ENCODE peak calls at places on chromosomes 3 and 15, in seven cellular contexts. One of them, this sample, is unnamed.

GRCh38 chr3:136838641-136839555 is 20.0 kb downstream of the SLC35G2 start:
- ATAC-seq in right lobe of liver: no peak
- ATAC-seq in upper lobe of left lung: no peak
- ATAC-seq in gastrocnemius medialis: peak
- ATAC-seq in K562: peak
- ATAC-seq in body of pancreas: no peak
- ATAC-seq in HepG2: no peak
- ATAC-seq in this sample: no peak

GRCh38 chr3:33810545-33810944 is 12.1 kb downstream of the PDCD6IP start:
- ATAC-seq in upper lobe of left lung: no peak
- ATAC-seq in K562: peak
- ATAC-seq in body of pancreas: peak
- ATAC-seq in gastrocnemius medialis: no peak
- ATAC-seq in right lobe of liver: peak
- ATAC-seq in HepG2: peak
- ATAC-seq in this sample: no peak

GRCh38 chr3:190528721-190529120 is 14.8 kb downstream of the IL1RAP start:
- ATAC-seq in right lobe of liver: no peak
- ATAC-seq in K562: no peak
- ATAC-seq in HepG2: no peak
- ATAC-seq in body of pancreas: no peak
- ATAC-seq in upper lobe of left lung: no peak
- ATAC-seq in gastrocnemius medialis: no peak
- ATAC-seq in this sample: no peak

GRCh38 chr3:12629560-12629959 is 34.4 kb downstream of the RAF1 start:
- ATAC-seq in HepG2: no peak
- ATAC-seq in K562: peak
- ATAC-seq in right lobe of liver: peak
- ATAC-seq in gastrocnemius medialis: peak
- ATAC-seq in body of pancreas: peak
- ATAC-seq in upper lobe of left lung: no peak
- ATAC-seq in this sample: no peak

GRCh38 chr15:99721104-99721778 is 12.0 kb downstream of the LYSMD4 start:
- ATAC-seq in body of pancreas: peak
- ATAC-seq in upper lobe of left lung: no peak
- ATAC-seq in HepG2: peak
- ATAC-seq in right lobe of liver: peak
- ATAC-seq in gastrocnemius medialis: peak
- ATAC-seq in K562: no peak
- ATAC-seq in this sample: no peak

GRCh38 chr3:121637922-121638321 is 22.8 kb downstream of the HCLS1 start:
- ATAC-seq in right lobe of liver: no peak
- ATAC-seq in HepG2: no peak
- ATAC-seq in gastrocnemius medialis: no peak
- ATAC-seq in body of pancreas: no peak
- ATAC-seq in K562: no peak
- ATAC-seq in upper lobe of left lung: no peak
- ATAC-seq in this sample: no peak

GRCh38 chr15:74196175-74196574 is 6.4 kb downstream of the STRA6 start:
- ATAC-seq in upper lobe of left lung: peak
- ATAC-seq in right lobe of liver: no peak
- ATAC-seq in body of pancreas: peak
- ATAC-seq in gastrocnemius medialis: no peak
- ATAC-seq in HepG2: no peak
- ATAC-seq in K562: no peak
- ATAC-seq in this sample: no peak

GRCh38 chr15:74804935-74805334 is 7.7 kb upstream of the LMAN1L start:
- ATAC-seq in right lobe of liver: no peak
- ATAC-seq in body of pancreas: no peak
- ATAC-seq in upper lobe of left lung: no peak
- ATAC-seq in HepG2: no peak
- ATAC-seq in K562: no peak
- ATAC-seq in gastrocnemius medialis: no peak
- ATAC-seq in this sample: no peak

GRCh38 chr3:163071684-163072083 is 1575.1 kb downstream of the OTOL1 start:
- ATAC-seq in right lobe of liver: no peak
- ATAC-seq in gastrocnemius medialis: no peak
- ATAC-seq in HepG2: no peak
- ATAC-seq in upper lobe of left lung: no peak
- ATAC-seq in body of pancreas: no peak
- ATAC-seq in K562: no peak
- ATAC-seq in this sample: no peak

GRCh38 chr15:75947117-75947516 is 43.4 kb downstream of the FBXO22 start:
- ATAC-seq in body of pancreas: no peak
- ATAC-seq in gastrocnemius medialis: no peak
- ATAC-seq in K562: no peak
- ATAC-seq in upper lobe of left lung: no peak
- ATAC-seq in HepG2: no peak
- ATAC-seq in right lobe of liver: no peak
- ATAC-seq in this sample: no peak

GRCh38 chr15:67175643-67176071 is 78.8 kb downstream of the AAGAB start:
- ATAC-seq in gastrocnemius medialis: peak
- ATAC-seq in HepG2: no peak
- ATAC-seq in right lobe of liver: peak
- ATAC-seq in K562: no peak
- ATAC-seq in upper lobe of left lung: peak
- ATAC-seq in body of pancreas: no peak
- ATAC-seq in this sample: peak

GRCh38 chr3:119902061-119902460 is 120.2 kb downstream of the NR1I2 start:
- ATAC-seq in HepG2: no peak
- ATAC-seq in gastrocnemius medialis: no peak
- ATAC-seq in upper lobe of left lung: no peak
- ATAC-seq in body of pancreas: no peak
- ATAC-seq in right lobe of liver: no peak
- ATAC-seq in K562: no peak
- ATAC-seq in this sample: no peak

GRCh38 chr3:190044142-190044541 is 76.6 kb downstream of the P3H2 start:
- ATAC-seq in HepG2: no peak
- ATAC-seq in gastrocnemius medialis: no peak
- ATAC-seq in right lobe of liver: no peak
- ATAC-seq in body of pancreas: no peak
- ATAC-seq in K562: no peak
- ATAC-seq in upper lobe of left lung: peak
- ATAC-seq in this sample: peak

DNA sequence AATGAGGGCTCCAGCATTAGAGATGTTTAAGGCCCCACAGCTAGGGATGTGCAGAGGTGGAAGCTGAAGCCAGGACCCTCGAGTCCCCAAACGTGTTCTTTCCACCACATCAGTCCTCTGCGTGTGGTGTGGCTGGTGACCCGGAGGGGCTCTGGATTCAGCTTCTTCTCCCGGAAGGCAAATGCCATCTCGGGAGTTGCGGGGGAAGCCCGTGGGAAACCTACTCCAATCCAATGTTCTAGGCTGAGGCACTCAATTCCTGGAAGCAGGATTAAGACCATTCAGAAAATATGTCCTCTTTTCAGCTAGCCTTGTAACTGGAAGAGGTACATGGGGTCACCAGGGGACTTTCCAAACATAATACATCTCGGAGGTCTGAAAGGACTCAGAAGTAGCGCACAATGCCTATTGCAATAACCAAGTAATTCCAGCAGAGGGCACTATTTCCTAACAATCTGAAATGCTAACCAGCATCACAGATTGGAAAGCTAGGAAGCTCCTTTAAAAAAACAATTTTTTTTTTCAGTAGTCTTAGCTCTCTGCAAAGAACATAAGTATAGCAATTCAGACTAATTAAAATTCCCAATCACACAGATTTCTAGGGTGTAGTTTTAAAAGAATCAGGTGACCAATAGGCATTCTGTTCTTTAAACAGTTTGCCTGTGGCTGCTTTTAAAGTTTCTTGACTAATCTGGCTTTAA is 36.2 kb downstream of the BNC1 start:
- ATAC-seq in upper lobe of left lung: peak
- ATAC-seq in gastrocnemius medialis: peak
- ATAC-seq in HepG2: peak
- ATAC-seq in K562: peak
- ATAC-seq in right lobe of liver: peak
- ATAC-seq in body of pancreas: no peak
- ATAC-seq in this sample: no peak
- TF ChIP-seq CTCF in upper lobe of left lung: peak
- TF ChIP-seq CTCF in gastrocnemius medialis: peak
- TF ChIP-seq CTCF in HepG2: peak
- TF ChIP-seq CTCF in K562: peak
- TF ChIP-seq CTCF in right lobe of liver: peak
- TF ChIP-seq CTCF in body of pancreas: peak
- TF ChIP-seq CTCF in this sample: peak

GRCh38 chr15:87778358-87778757 is 478.2 kb downstream of the NTRK3 start:
- ATAC-seq in HepG2: no peak
- ATAC-seq in K562: no peak
- ATAC-seq in upper lobe of left lung: no peak
- ATAC-seq in gastrocnemius medialis: no peak
- ATAC-seq in body of pancreas: no peak
- ATAC-seq in right lobe of liver: no peak
- ATAC-seq in this sample: no peak

GRCh38 chr15:87779746-87780145 is 476.8 kb downstream of the NTRK3 start:
- ATAC-seq in body of pancreas: no peak
- ATAC-seq in right lobe of liver: no peak
- ATAC-seq in K562: no peak
- ATAC-seq in upper lobe of left lung: no peak
- ATAC-seq in gastrocnemius medialis: no peak
- ATAC-seq in HepG2: no peak
- ATAC-seq in this sample: no peak

GRCh38 chr15:87781959-87782625 is 474.4 kb downstream of the NTRK3 start:
- ATAC-seq in HepG2: no peak
- ATAC-seq in gastrocnemius medialis: no peak
- ATAC-seq in K562: no peak
- ATAC-seq in body of pancreas: no peak
- ATAC-seq in right lobe of liver: no peak
- ATAC-seq in upper lobe of left lung: peak
- ATAC-seq in this sample: no peak

DNA sequence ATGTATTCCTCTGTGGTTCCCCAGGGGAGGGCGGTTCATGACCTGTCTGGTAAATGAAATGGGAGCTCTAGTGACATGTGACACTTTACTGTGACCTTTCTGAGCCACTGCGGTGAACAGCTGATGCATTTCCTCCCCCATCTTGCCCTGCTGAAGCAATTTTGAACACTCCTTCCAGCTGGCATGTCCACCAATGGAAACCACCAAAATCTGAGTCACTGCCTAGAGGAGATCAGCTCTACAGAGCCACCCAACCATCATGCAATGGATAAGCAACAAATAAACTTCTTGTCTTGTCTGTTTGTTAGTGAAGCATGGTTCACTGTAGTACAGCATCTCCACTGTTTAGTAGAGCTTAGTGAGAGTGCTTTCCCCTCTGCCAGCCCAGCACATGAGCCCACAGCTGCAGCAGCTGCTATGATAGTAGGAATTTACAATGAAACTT is 479.5 kb downstream of the NTRK3 start:
- ATAC-seq in gastrocnemius medialis: peak
- ATAC-seq in body of pancreas: peak
- ATAC-seq in HepG2: no peak
- ATAC-seq in upper lobe of left lung: peak
- ATAC-seq in K562: no peak
- ATAC-seq in right lobe of liver: no peak
- ATAC-seq in this sample: no peak
- TF ChIP-seq POLR2A in gastrocnemius medialis: no peak
- TF ChIP-seq POLR2A in body of pancreas: no peak
- TF ChIP-seq POLR2A in HepG2: no peak
- TF ChIP-seq POLR2A in upper lobe of left lung: no peak
- TF ChIP-seq POLR2A in K562: no peak
- TF ChIP-seq POLR2A in right lobe of liver: no peak
- TF ChIP-seq POLR2A in this sample: no peak

GRCh38 chr3:43998374-43998840 is 243.3 kb upstream of the TOPAZ1 start:
- ATAC-seq in upper lobe of left lung: peak
- ATAC-seq in K562: no peak
- ATAC-seq in right lobe of liver: peak
- ATAC-seq in gastrocnemius medialis: peak
- ATAC-seq in HepG2: no peak
- ATAC-seq in body of pancreas: no peak
- ATAC-seq in this sample: no peak

GRCh38 chr3:43997788-43998373 is 243.8 kb upstream of the TOPAZ1 start:
- ATAC-seq in K562: no peak
- ATAC-seq in right lobe of liver: no peak
- ATAC-seq in upper lobe of left lung: no peak
- ATAC-seq in body of pancreas: no peak
- ATAC-seq in gastrocnemius medialis: no peak
- ATAC-seq in HepG2: no peak
- ATAC-seq in this sample: no peak

GRCh38 chr3:43995929-43996378 is 245.7 kb upstream of the TOPAZ1 start:
- ATAC-seq in upper lobe of left lung: no peak
- ATAC-seq in body of pancreas: no peak
- ATAC-seq in K562: no peak
- ATAC-seq in HepG2: no peak
- ATAC-seq in right lobe of liver: peak
- ATAC-seq in gastrocnemius medialis: no peak
- ATAC-seq in this sample: no peak

GRCh38 chr3:43995078-43995928 is 246.4 kb upstream of the TOPAZ1 start:
- ATAC-seq in right lobe of liver: peak
- ATAC-seq in gastrocnemius medialis: no peak
- ATAC-seq in upper lobe of left lung: peak
- ATAC-seq in K562: peak
- ATAC-seq in body of pancreas: peak
- ATAC-seq in HepG2: no peak
- ATAC-seq in this sample: no peak

DNA sequence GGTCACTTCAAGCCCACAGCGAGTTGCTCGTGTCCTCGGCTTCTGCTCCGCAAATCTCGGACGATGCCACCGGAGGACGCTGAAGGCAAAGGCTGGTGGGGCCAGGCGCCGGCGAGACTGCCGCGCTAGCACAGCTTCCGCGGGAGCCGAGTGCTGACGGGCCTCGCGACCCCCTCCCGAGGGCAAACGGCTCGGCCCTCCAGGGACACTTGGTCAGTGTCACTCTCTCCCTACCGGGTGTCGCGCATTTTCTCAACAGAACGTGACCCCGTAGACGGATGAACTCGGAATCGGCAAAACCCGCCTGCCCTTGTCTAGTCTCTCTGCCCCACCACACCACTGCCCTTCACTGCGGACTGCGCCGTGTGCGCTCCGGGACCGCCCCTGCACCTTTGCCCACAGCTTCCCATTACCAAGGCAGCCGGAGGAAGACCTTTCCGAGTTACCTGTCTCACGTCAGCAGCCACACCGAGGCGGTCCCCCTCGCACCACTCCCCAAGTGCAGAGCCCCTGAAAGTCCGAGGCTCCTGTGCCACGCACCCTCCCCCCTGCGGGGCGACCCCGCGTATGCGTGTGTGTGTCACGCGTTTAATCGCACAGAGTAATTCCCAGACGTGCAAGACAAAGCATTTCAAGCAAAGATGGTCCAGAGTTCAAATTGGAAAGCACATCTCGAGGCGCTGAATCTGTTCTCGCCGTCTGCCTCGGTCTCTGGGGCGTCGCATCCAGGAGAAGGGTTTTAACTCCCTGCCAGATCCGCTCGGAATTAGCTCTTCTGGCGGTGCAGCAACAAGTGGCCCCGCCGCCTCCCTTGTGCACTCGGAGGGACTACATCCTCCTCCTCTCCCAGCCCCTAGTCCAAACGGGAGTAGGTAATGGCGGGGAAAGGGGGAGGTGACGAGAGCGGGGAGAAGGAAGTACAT is 245.0 kb upstream of the TOPAZ1 start:
- ATAC-seq in K562: peak
- ATAC-seq in body of pancreas: peak
- ATAC-seq in gastrocnemius medialis: peak
- ATAC-seq in HepG2: peak
- ATAC-seq in upper lobe of left lung: peak
- ATAC-seq in right lobe of liver: peak
- ATAC-seq in this sample: no peak
- TF ChIP-seq CTCF in K562: no peak
- TF ChIP-seq CTCF in body of pancreas: peak
- TF ChIP-seq CTCF in gastrocnemius medialis: no peak
- TF ChIP-seq CTCF in HepG2: no peak
- TF ChIP-seq CTCF in upper lobe of left lung: no peak
- TF ChIP-seq CTCF in right lobe of liver: no peak
- TF ChIP-seq CTCF in this sample: no peak

GRCh38 chr3:10002951-10003350 is 16.3 kb upstream of the EMC3 start:
- ATAC-seq in body of pancreas: no peak
- ATAC-seq in upper lobe of left lung: no peak
- ATAC-seq in K562: peak
- ATAC-seq in right lobe of liver: no peak
- ATAC-seq in gastrocnemius medialis: no peak
- ATAC-seq in HepG2: no peak
- ATAC-seq in this sample: no peak
- TF ChIP-seq POLR2A in body of pancreas: no peak
- TF ChIP-seq POLR2A in upper lobe of left lung: no peak
- TF ChIP-seq POLR2A in K562: peak
- TF ChIP-seq POLR2A in right lobe of liver: no peak
- TF ChIP-seq POLR2A in gastrocnemius medialis: no peak
- TF ChIP-seq POLR2A in HepG2: no peak
- TF ChIP-seq POLR2A in this sample: no peak

This sample was measured in gastroesophageal sphincter.